ENCODE peak calls at places on chromosomes 2 and 18, in seven cellular contexts. B is CD8-positive, alpha-beta T cell; K is left cardiac atrium; R is M059J; E is activated naive CD4-positive, alpha-beta T cell treated with Interleukin-2 at 50 U/mL for 16 hours; P is CD8-positive, alpha-beta memory T cell; G is aorta. M is an unnamed sample.

GRCh38 chr2:43038720-43039099 is 187.7 kb downstream of the ZFP36L2 start:
- DNase-seq in G (peak), K (no peak), B (no peak), P (no peak), R (no peak), E (no peak), M (no peak)

GRCh38 chr18:9757851-9758587 is 49.9 kb downstream of the RAB31 start:
- DNase-seq in K (no peak), G (no peak), B (no peak), P (no peak), R (peak), E (no peak), M (no peak)

GRCh38 chr2:42809876-42810125 is 17.4 kb upstream of the HAAO start:
- DNase-seq in R (peak), E (peak), K (peak), G (peak), P (no peak), B (no peak), M (peak)

GRCh38 chr2:143145056-143145455 is 15.8 kb downstream of the ARHGAP15 start:
- DNase-seq in G (no peak), B (no peak), E (no peak), R (peak), K (no peak), P (no peak), M (no peak)

GRCh38 chr2:128501022-128501690 is 182.5 kb upstream of the HS6ST1 start:
- DNase-seq in K (no peak), B (no peak), G (peak), P (no peak), E (no peak), R (no peak), M (no peak)

GRCh38 chr2:17858064-17858463 is 20.4 kb upstream of the KCNS3 start:
- DNase-seq in R (peak), P (no peak), G (no peak), K (no peak), E (no peak), B (no peak), M (no peak)

GRCh38 chr2:84238907-84239306 is 220.2 kb downstream of the SUCLG1 start:
- DNase-seq in R (no peak), E (no peak), P (no peak), B (no peak), G (no peak), K (no peak), M (no peak)

GRCh38 chr2:159088906-159089305 is 120.5 kb downstream of the TANC1 start:
- DNase-seq in E (no peak), B (no peak), P (no peak), R (peak), K (no peak), G (no peak), M (no peak)

GRCh38 chr2:208586516-208586915 is 179.9 kb downstream of the PTH2R start:
- DNase-seq in P (no peak), E (no peak), R (no peak), G (no peak), B (no peak), K (no peak), M (no peak)

GRCh38 chr2:230885467-230886130 is 20.9 kb downstream of the ITM2C start:
- DNase-seq in G (no peak), E (no peak), K (no peak), R (peak), B (no peak), P (no peak), M (no peak)

GRCh38 chr2:37344453-37345361 is at the start of gene QPCT:
- DNase-seq in E (peak), K (peak), G (peak), P (peak), B (peak), R (peak), M (peak)

GRCh38 chr2:215826376-215826775 is 187.0 kb downstream of the MREG start:
- DNase-seq in P (no peak), G (no peak), B (no peak), E (no peak), K (no peak), R (peak), M (no peak)

GRCh38 chr18:28768791-28769768 is 592.1 kb upstream of the CDH2 start:
- DNase-seq in B (no peak), R (no peak), K (no peak), E (no peak), P (no peak), G (no peak), M (no peak)

GRCh38 chr2:238121511-238122286 is 16.8 kb upstream of the KLHL30 start:
- DNase-seq in G (peak), B (no peak), R (no peak), K (peak), E (no peak), P (no peak), M (no peak)

GRCh38 chr2:56077352-56077915 is 106.4 kb upstream of the CCDC85A start:
- DNase-seq in P (no peak), K (no peak), G (no peak), B (no peak), R (peak), E (no peak), M (no peak)

GRCh38 chr2:222575618-222576017 is 80.3 kb downstream of the FARSB start:
- DNase-seq in P (no peak), B (no peak), G (no peak), R (no peak), E (no peak), K (no peak), M (no peak)

GRCh38 chr2:104406273-104406726 is 447.6 kb upstream of the POU3F3 start:
- DNase-seq in R (no peak), P (no peak), K (no peak), E (no peak), G (no peak), B (no peak), M (no peak)

GRCh38 chr2:214361116-214361515 is 49.7 kb upstream of the VWC2L start:
- DNase-seq in G (no peak), P (no peak), K (no peak), E (no peak), B (no peak), R (no peak), M (no peak)

GRCh38 chr18:47262397-47263196 is 11.1 kb upstream of the SKOR2 start:
- DNase-seq in R (no peak), E (no peak), K (no peak), B (no peak), G (no peak), P (no peak), M (no peak)